ENCODE peak calls at places on chromosomes 4 and X, in eight cellular contexts. L is H9; U is Karpas-422; X is pancreas; Z is CD8-positive, alpha-beta memory T cell; T is A673; J is CD4-positive, alpha-beta T cell; B is fibroblast of lung. I is an unnamed sample.
A peak's percentile ranks its signal among the peaks of the same experiment; 100 is the strongest.

GRCh38 chr4:160510925-160511324 is 1408.0 kb downstream of the RAPGEF2 start:
- DNase-seq in U (no peak), L (no peak), Z (no peak), T (no peak), X (no peak), B (peak; percentile 26), J (no peak), I (no peak)

GRCh38 chrX:31870267-31870666 is 798.4 kb upstream of the FTHL17 start:
- DNase-seq in J (no peak), B (no peak), Z (no peak), L (no peak), U (no peak), X (no peak), T (no peak), I (no peak)

GRCh38 chr4:153655928-153656327 is 28.2 kb upstream of the TLR2 start:
- DNase-seq in L (no peak), J (no peak), Z (no peak), B (peak; percentile 8), X (no peak), U (no peak), T (no peak), I (no peak)

GRCh38 chrX:26851981-26852380 is 611.2 kb downstream of the PPP4R3C start:
- DNase-seq in U (peak; percentile 70), J (no peak), X (no peak), Z (no peak), B (peak; percentile 1), T (no peak), L (no peak), I (no peak)

GRCh38 chr4:74105656-74106275 is 6.8 kb upstream of the CXCL2 start:
- DNase-seq in U (no peak), Z (no peak), B (no peak), T (no peak), L (no peak), J (no peak), X (no peak), I (no peak)

GRCh38 chr4:174198396-174199179 is 84.9 kb downstream of the FBXO8 start:
- DNase-seq in T (no peak), L (no peak), Z (no peak), X (no peak), U (no peak), B (peak; percentile 74), J (no peak), I (no peak)

GRCh38 chr4:137635596-137635995 is 103.3 kb upstream of the PCDH18 start:
- DNase-seq in X (no peak), J (no peak), U (no peak), T (peak; percentile 95), Z (no peak), L (no peak), B (no peak), I (no peak)

GRCh38 chr4:106584590-106584989 is 216.0 kb upstream of the GIMD1 start:
- DNase-seq in T (peak; percentile 17), U (no peak), L (no peak), B (peak; percentile 80), Z (no peak), J (no peak), X (no peak), I (no peak)

GRCh38 chrX:23732704-23733103 is 10.4 kb downstream of the ACOT9 start:
- DNase-seq in Z (no peak), B (no peak), X (no peak), L (no peak), U (no peak), J (no peak), T (no peak), I (no peak)

GRCh38 chr4:1246901-1247810 is 1.8 kb downstream of the CTBP1 start:
- DNase-seq in X (peak; percentile 82), T (peak; percentile 37), Z (no peak), U (peak; percentile 62), B (no peak), L (peak; percentile 27), J (no peak), I (no peak)

GRCh38 chr4:7306986-7307385 is 114.6 kb downstream of the SORCS2 start:
- DNase-seq in X (no peak), B (no peak), U (no peak), T (no peak), L (no peak), Z (no peak), J (no peak), I (no peak)

GRCh38 chr4:7892212-7893019 is 47.2 kb downstream of the AFAP1 start:
- DNase-seq in T (no peak), B (peak; percentile 96), L (no peak), X (no peak), J (no peak), Z (no peak), U (no peak), I (no peak)

GRCh38 chr4:38889143-38889542 is 21.5 kb downstream of the FAM114A1 start:
- DNase-seq in U (no peak), X (no peak), L (no peak), B (peak; percentile 94), J (no peak), T (peak; percentile 56), Z (no peak), I (no peak)

GRCh38 chr4:107478327-107478946 is 241.6 kb downstream of the PAPSS1 start:
- DNase-seq in J (no peak), B (no peak), Z (no peak), U (no peak), L (no peak), T (no peak), X (no peak), I (no peak)

GRCh38 chrX:43969504-43970501 is 3.4 kb downstream of the NDP start:
- DNase-seq in U (no peak), T (no peak), B (peak; percentile 73), J (no peak), X (peak; percentile 27), Z (no peak), L (no peak), I (no peak)

DNA sequence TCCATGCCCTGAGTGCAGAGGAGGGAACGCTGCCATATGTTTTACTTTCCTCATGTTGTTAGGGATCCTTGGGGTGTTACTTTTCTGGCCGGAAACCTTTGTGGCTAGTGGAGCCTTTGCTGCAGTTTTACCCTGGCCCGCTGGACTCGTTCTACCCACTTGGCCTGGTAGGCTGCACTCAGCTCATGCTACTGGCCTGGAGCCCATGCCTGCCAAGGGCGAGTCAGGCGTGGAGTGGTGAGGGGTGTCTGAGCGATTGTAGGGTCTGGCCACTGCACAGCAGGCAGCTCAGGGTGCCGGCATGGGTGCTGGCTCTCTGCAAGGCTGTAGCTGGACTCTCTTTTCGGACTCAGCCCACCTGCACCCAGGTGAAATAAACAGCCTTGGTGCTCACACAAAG is 41.4 kb upstream of the IL9R start:
- DNase-seq in J (no peak), B (no peak), T (no peak), L (no peak), Z (no peak), X (no peak), U (no peak), I (no peak)
- H3K9me3 ChIP-seq in J (no peaks in the 10 kb centered on the region), B (no peaks in the 10 kb centered on the region), T (no peaks in the 10 kb centered on the region), L (peaks cover 30% of the 10 kb centered on the region), Z (no peaks in the 10 kb centered on the region), X (no peaks in the 10 kb centered on the region), U (no peaks in the 10 kb centered on the region), I (no peaks in the 10 kb centered on the region)

DNA sequence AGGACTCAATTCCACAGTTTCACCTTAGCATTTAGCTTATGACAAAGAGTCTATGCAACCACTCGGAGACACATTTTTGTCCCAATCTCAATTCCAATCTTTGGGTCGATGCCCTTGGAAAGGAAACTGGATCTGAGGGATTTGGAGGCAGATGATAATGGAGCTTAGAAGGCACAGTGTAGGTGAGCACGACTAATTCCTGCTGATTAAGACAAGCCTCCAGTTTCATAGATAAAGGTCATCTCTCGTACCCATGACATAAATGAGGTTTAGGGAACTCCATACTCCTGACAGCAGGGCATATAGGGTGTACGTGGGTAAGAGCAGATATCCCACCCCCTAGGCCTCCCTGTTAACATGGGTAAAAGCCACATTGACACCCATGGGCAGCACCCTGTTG is 24.4 kb upstream of the ZNF718 start:
- DNase-seq in L (no peak), X (no peak), T (no peak), U (no peak), Z (no peak), B (peak; percentile 3), J (no peak), I (no peak)
- H3K9me3 ChIP-seq in L (peaks cover 56% of the 10 kb centered on the region), X (peaks cover 3% of the 10 kb centered on the region), T (peaks cover 46% of the 10 kb centered on the region), U (peaks cover 34% of the 10 kb centered on the region), Z (peaks cover 5% of the 10 kb centered on the region), B (no peaks in the 10 kb centered on the region), J (peaks cover 82% of the 10 kb centered on the region), I (peaks cover 13% of the 10 kb centered on the region)

GRCh38 chrX:149687991-149688390 is 23.9 kb upstream of the MAGEA11 start:
- DNase-seq in J (no peak), U (no peak), B (no peak), Z (no peak), X (no peak), T (no peak), L (no peak), I (no peak)

GRCh38 chrX:149691794-149692193 is 20.1 kb upstream of the MAGEA11 start:
- DNase-seq in Z (no peak), T (no peak), B (no peak), U (no peak), J (no peak), X (no peak), L (no peak), I (no peak)
- H3K9me3 ChIP-seq in Z (no peaks in the 10 kb centered on the region), T (no peaks in the 10 kb centered on the region), B (no peaks in the 10 kb centered on the region), U (no peaks in the 10 kb centered on the region), J (no peaks in the 10 kb centered on the region), X (no peaks in the 10 kb centered on the region), L (peaks cover 50% of the 10 kb centered on the region), I (no peaks in the 10 kb centered on the region)

DNA sequence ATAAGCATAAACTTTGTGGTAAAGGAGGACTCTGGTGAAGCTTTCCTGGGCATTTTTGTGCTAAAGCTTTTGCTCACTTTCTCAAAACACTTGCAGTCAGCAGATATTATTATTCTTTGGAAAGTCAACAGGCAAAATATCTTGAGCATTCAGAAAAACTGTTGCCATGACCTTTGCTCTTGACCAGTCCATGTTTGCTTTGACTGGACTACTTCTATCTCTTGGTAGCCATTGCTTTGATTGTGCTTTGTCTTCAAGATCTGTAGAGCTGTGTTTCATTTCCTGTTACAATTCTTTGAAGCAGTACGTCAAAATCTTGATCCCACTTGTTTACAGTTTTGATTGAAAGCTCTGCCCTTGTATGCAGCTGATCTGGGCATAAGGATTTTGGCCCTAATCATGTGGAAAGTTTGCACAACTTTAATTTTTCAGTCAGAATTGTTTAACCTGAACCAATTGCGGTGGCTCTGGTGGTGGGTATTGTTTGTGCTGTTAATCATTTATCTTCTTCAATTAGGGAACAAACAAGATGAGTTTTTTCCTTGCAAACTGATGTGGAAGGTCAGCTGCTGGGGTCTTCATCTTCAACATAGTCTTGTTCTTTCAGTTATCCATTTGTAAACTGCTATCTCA is 121.5 kb upstream of the NUDT6 start:
- DNase-seq in L (no peak), B (no peak), X (no peak), T (no peak), Z (no peak), J (no peak), U (no peak), I (no peak)
- H3K9me3 ChIP-seq in L (no peaks in the 10 kb centered on the region), B (no peaks in the 10 kb centered on the region), X (no peaks in the 10 kb centered on the region), T (peaks cover 42% of the 10 kb centered on the region), Z (no peaks in the 10 kb centered on the region), J (peaks cover 29% of the 10 kb centered on the region), U (peaks cover 15% of the 10 kb centered on the region), I (peaks cover 2% of the 10 kb centered on the region)

GRCh38 chr4:26887809-26888208 is 27.2 kb downstream of the STIM2 start:
- DNase-seq in U (no peak), B (no peak), Z (no peak), J (no peak), X (no peak), T (no peak), L (no peak), I (no peak)
- H3K9me3 ChIP-seq in U (no peaks in the 10 kb centered on the region), B (no peaks in the 10 kb centered on the region), Z (no peaks in the 10 kb centered on the region), J (no peaks in the 10 kb centered on the region), X (no peaks in the 10 kb centered on the region), T (no peaks in the 10 kb centered on the region), L (no peaks in the 10 kb centered on the region), I (no peaks in the 10 kb centered on the region)